ENCODE peak calls at places on chromosome 19, in six cellular contexts. Y, M, Z, V, W and P are unnamed samples.
A peak's percentile ranks its signal among the peaks of the same experiment; 100 is the strongest.

GRCh38 chr19:398719-399118 is 10.2 kb downstream of the C2CD4C start:
- DNase-seq in Y (peak; percentile 13), M (no peak), Z (no peak), V (no peak), W (no peak), P (no peak)

GRCh38 chr19:6464070-6464873 is at the start of gene CRB3:
- DNase-seq in Y (peak; percentile 98), M (no peak), Z (no peak), V (no peak), W (peak; percentile 93), P (no peak)

GRCh38 chr19:37691881-37692504 is 27.6 kb downstream of the ZNF607 start:
- DNase-seq in Y (peak; percentile 88), M (peak; percentile 88), Z (peak; percentile 31), V (peak; percentile 22), W (peak; percentile 62), P (peak; percentile 76)

GRCh38 chr19:55115446-55116065 is 1.9 kb downstream of the PPP1R12C start:
- DNase-seq in Y (no peak), M (no peak), Z (no peak), V (no peak), W (no peak), P (no peak)

GRCh38 chr19:53978975-53979801 is 12.2 kb upstream of the CACNG6 start:
- DNase-seq in Y (no peak), M (no peak), Z (no peak), V (no peak), W (no peak), P (no peak)

GRCh38 chr19:44753932-44754742 is 5.6 kb downstream of the BCL3 start:
- DNase-seq in Y (peak; percentile 83), M (peak; percentile 78), Z (peak; percentile 79), V (peak; percentile 91), W (peak; percentile 96), P (no peak)

GRCh38 chr19:46210634-46211033 is 18.9 kb upstream of the IGFL1 start:
- DNase-seq in Y (no peak), M (no peak), Z (no peak), V (no peak), W (no peak), P (no peak)

GRCh38 chr19:277581-278165 is 13.5 kb downstream of the PLPP2 start:
- DNase-seq in Y (peak; percentile 77), M (no peak), Z (no peak), V (no peak), W (no peak), P (peak; percentile 56)

GRCh38 chr19:16670291-16670690 is 9.4 kb downstream of the TMEM38A start:
- DNase-seq in Y (no peak), M (no peak), Z (no peak), V (no peak), W (no peak), P (no peak)

GRCh38 chr19:10660346-10660745 is 6.2 kb downstream of the ILF3 start:
- DNase-seq in Y (no peak), M (no peak), Z (no peak), V (no peak), W (no peak), P (no peak)

GRCh38 chr19:38551450-38551813 is 66.3 kb downstream of the MAP4K1 start:
- DNase-seq in Y (no peak), M (no peak), Z (no peak), V (peak; percentile 85), W (no peak), P (no peak)

GRCh38 chr19:43667524-43668405 is 2.2 kb downstream of the PLAUR start:
- DNase-seq in Y (no peak), M (no peak), Z (no peak), V (no peak), W (no peak), P (peak; percentile 11)

GRCh38 chr19:2719910-2720776 is 1.0 kb downstream of the DIRAS1 start:
- DNase-seq in Y (peak; percentile 63), M (no peak), Z (no peak), V (no peak), W (no peak), P (no peak)

GRCh38 chr19:37920591-37921450 is 13.8 kb downstream of the SIPA1L3 start:
- DNase-seq in Y (no peak), M (no peak), Z (no peak), V (peak; percentile 59), W (no peak), P (no peak)

GRCh38 chr19:4550479-4551050 is 8.9 kb downstream of the SEMA6B start:
- DNase-seq in Y (no peak), M (no peak), Z (no peak), V (no peak), W (no peak), P (no peak)

GRCh38 chr19:27971071-27971470 is 1241.9 kb downstream of the UQCRFS1 start:
- DNase-seq in Y (peak; percentile 53), M (no peak), Z (no peak), V (no peak), W (no peak), P (no peak)

DNA sequence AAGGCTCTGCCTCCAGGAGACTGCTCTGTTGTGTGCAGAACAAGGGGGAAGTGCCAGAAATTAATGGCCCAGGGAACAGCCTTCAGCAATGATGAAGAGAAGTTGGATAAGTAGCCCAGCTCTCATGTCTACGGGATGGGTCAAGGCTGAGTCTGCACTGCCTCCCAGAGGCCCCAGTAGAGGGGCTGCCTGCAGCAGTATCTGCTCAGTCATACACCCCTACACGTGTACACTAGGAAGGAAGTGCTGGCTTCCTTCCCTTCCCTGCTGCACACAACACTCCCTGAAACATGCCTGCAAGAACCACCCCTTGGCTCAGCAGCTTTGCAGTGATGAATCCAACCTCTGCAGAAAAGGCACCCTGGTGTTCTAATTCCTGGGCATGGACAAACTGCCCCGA is 54.5 kb upstream of the URI1 start:
- DNase-seq in Y (no peak), M (no peak), Z (no peak), V (no peak), W (no peak), P (peak; percentile 40)
- TF ChIP-seq CTCF in Y (no peak), M (no peak), Z (no peak), V (peak; percentile 6), W (no peak), P (no peak)

DNA sequence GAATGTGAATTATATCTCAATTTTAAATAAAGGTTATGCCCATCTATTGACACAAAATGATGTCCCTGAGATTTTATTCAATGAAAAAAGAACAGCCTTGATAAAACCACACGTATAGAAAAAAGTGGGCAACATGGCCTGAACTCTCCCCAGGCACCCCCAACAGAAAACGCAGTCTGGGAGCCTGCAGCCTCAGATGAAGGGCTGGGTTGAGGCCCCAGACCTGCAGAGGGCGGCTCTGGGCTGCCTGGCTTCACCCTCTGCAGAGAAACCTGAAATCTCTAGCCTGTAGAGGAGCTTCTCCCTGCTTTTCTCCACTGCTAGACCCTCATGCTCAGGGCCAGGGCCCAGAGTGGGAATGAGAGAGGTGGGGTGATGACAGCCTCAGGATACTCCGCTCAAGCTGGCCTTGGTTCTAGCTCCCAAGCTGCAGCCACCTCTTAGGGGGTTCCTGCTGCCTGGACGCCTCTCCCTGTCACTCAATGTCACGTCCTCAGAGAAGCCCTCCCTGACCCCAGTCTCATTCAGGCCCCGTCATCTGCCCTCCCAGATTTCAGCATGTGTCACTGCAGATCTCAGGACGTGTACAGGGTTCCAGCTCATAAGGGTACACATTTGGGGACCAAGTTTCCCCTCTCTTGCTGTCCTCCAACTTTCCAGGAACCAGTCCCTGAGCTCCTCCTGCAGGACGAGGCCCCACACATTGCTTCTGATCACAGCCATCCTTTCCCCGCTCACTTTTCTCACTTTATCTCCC is 1.8 kb downstream of the MBD3 start:
- DNase-seq in Y (peak; percentile 56), M (peak; percentile 46), Z (no peak), V (peak; percentile 67), W (no peak), P (no peak)
- TF ChIP-seq CTCF in Y (peak; percentile 44), M (peak; percentile 39), Z (no peak), V (peak; percentile 51), W (no peak), P (no peak)

GRCh38 chr19:40053491-40053890 is 2.5 kb downstream of the ZNF780B start:
- DNase-seq in Y (no peak), M (no peak), Z (no peak), V (no peak), W (no peak), P (no peak)
- TF ChIP-seq CTCF in Y (no peak), M (no peak), Z (no peak), V (no peak), W (no peak), P (no peak)

DNA sequence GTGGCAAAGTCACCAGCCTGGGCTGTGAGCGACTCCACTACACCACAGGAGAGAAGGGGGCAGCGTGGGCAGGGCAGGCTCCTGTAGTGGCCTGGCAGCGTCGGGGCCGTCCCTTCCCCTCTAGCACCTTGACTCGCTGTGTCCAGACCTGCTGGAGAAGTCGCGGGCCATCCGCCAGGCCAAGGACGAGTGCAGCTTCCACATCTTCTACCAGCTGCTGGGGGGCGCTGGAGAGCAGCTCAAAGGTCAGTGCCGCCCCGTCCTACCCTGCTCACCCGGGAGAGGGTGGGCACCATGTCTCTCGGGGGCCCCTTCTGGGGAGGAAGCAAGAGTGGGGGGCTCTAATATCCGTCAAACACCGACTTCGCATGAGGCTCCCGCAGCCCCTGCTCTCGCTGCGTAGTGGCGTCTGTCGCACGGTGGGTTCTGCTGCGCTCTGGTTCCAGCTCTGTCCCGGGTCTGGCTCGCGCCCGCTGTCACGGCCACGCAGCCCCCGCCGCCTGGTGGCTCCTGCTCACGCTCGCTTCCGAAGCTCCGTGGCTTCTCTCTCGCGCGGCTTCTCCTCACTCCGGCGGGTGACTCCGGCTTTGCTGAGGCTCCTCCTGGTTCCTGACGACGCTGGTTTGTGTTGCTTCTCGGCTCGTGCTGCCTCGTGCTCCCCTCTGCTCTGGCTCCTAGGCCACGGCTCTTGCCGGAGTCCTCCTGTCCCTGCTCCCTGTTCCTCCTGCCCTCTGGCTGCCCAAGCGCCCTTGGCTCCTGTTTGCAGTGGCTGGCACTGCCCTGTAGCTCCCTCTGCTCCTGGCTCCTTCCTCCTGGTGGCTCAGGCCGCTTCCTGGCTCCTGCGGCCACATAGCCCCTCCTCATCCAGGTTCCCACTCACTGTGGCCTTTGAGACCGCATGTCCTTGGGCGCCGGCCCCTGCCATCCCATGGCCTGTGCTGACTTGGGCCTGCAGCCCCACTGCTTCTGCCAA is 27.2 kb downstream of the MYH14 start:
- DNase-seq in Y (peak; percentile 87), M (no peak), Z (no peak), V (no peak), W (peak; percentile 82), P (no peak)
- TF ChIP-seq CTCF in Y (peak; percentile 77), M (no peak), Z (no peak), V (no peak), W (no peak), P (no peak)

DNA sequence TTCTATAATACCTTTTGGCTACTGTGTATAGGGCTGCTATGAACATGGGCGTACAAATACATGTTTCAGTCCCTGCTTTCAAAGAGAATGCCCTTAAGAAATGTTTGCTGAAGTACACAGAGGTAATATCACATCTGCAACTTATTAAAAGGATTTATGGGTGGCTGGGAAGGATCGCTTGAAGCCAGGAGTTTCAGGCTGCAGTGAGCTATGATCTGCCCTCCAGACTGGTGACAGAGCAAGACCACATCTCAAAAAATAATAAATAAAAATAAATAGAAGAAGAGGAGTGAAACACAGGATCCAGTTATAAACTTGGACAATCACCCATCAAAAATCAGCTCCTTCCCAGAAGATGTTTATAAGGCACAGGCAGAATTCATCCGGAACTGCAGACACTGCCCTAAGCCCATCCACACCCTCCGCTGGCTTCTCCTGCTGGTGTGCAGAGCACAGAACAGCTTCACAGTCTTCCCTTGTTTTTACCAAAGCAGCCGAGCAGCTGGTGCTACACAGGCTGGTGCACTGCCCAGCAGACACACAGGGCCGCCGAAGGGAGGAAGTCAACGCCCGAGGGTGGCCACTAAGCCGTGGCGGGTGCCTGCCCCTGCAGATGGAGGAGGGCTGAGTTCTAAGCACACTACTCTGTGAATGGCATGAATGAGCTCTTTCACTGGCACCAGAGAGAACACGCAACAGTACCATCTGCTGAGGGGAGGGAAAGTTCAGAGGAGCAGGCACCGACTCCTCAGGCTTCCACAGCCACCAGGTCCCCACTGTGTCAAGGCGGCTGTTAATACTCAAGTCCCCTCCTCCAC is 44.0 kb downstream of the BRD4 start:
- DNase-seq in Y (no peak), M (peak; percentile 83), Z (no peak), V (peak; percentile 54), W (no peak), P (no peak)
- TF ChIP-seq CTCF in Y (no peak), M (no peak), Z (no peak), V (no peak), W (no peak), P (no peak)

GRCh38 chr19:40601061-40601973 is at the start of gene LTBP4:
- DNase-seq in Y (peak; percentile 40), M (no peak), Z (no peak), V (no peak), W (no peak), P (peak; percentile 40)
- TF ChIP-seq CTCF in Y (no peak), M (no peak), Z (no peak), V (no peak), W (no peak), P (no peak)